ENCODE peak calls at places on chromosome 20, in nine cellular contexts. T, W, I, U, E, B, Y, D and V are unnamed samples. For H3K4me1, the result is how much of the 10 kb centered on the place peaks cover.

GRCh38 chr20:37226889-37227288 is 34.7 kb downstream of the GHRH start:
- DNase-seq in T (peak), W (no peak), I (no peak), U (no peak), E (no peak), B (peak), Y (peak), D (no peak), V (no peak)

GRCh38 chr20:63863798-63864544 is 1.1 kb upstream of the TPD52L2 start:
- DNase-seq in T (peak), W (peak), I (no peak), U (peak), E (peak), B (peak), Y (peak), D (peak), V (peak)

GRCh38 chr20:41436679-41437078 is 70.1 kb upstream of the EMILIN3 start:
- DNase-seq in T (no peak), W (peak), I (no peak), U (peak), E (no peak), B (no peak), Y (no peak), D (no peak), V (no peak)

GRCh38 chr20:23517719-23518118 is 26.8 kb downstream of the CST8 start:
- DNase-seq in T (no peak), W (no peak), I (no peak), U (no peak), E (no peak), B (no peak), Y (no peak), D (no peak), V (no peak)

GRCh38 chr20:16107172-16107870 is 465.9 kb downstream of the KIF16B start:
- DNase-seq in T (no peak), W (no peak), I (no peak), U (no peak), E (no peak), B (no peak), Y (no peak), D (no peak), V (peak)

GRCh38 chr20:51500311-51500710 is 42.2 kb downstream of the NFATC2 start:
- DNase-seq in T (no peak), W (peak), I (no peak), U (no peak), E (no peak), B (no peak), Y (no peak), D (no peak), V (no peak)

GRCh38 chr20:33653218-33653899 is 8.8 kb upstream of the C20orf144 start:
- DNase-seq in T (peak), W (peak), I (no peak), U (peak), E (peak), B (no peak), Y (no peak), D (peak), V (peak)

GRCh38 chr20:8305449-8305978 is 173.4 kb downstream of the PLCB1 start:
- DNase-seq in T (peak), W (peak), I (no peak), U (peak), E (peak), B (peak), Y (peak), D (peak), V (peak)

GRCh38 chr20:17315491-17316231 is 88.8 kb downstream of the PCSK2 start:
- DNase-seq in T (no peak), W (no peak), I (no peak), U (no peak), E (no peak), B (no peak), Y (no peak), D (no peak), V (no peak)

GRCh38 chr20:25360631-25361286 is 29.9 kb downstream of the ABHD12 start:
- DNase-seq in T (no peak), W (peak), I (no peak), U (peak), E (no peak), B (no peak), Y (no peak), D (no peak), V (peak)

GRCh38 chr20:24629668-24630067 is 160.2 kb downstream of the SYNDIG1 start:
- DNase-seq in T (no peak), W (no peak), I (no peak), U (peak), E (no peak), B (no peak), Y (no peak), D (no peak), V (peak)

GRCh38 chr20:60512436-60512835 is 554.2 kb downstream of the CDH26 start:
- DNase-seq in T (no peak), W (peak), I (no peak), U (no peak), E (no peak), B (no peak), Y (no peak), D (no peak), V (no peak)

GRCh38 chr20:38883081-38883980 is 42.9 kb upstream of the FAM83D start:
- DNase-seq in T (no peak), W (peak), I (no peak), U (no peak), E (peak), B (peak), Y (no peak), D (no peak), V (peak)

GRCh38 chr20:38195521-38195920 is 30.5 kb upstream of the TGM2 start:
- DNase-seq in T (no peak), W (no peak), I (no peak), U (no peak), E (no peak), B (no peak), Y (no peak), D (peak), V (no peak)

GRCh38 chr20:38700926-38701325 is 23.4 kb upstream of the SLC32A1 start:
- DNase-seq in T (no peak), W (no peak), I (no peak), U (no peak), E (no peak), B (no peak), Y (no peak), D (no peak), V (no peak)

GRCh38 chr20:5766085-5766764 is 16.0 kb downstream of the SHLD1 start:
- DNase-seq in T (no peak), W (no peak), I (no peak), U (no peak), E (no peak), B (no peak), Y (no peak), D (no peak), V (no peak)

GRCh38 chr20:51489611-51490010 is 52.9 kb downstream of the NFATC2 start:
- DNase-seq in T (no peak), W (peak), I (no peak), U (no peak), E (no peak), B (no peak), Y (no peak), D (no peak), V (no peak)

GRCh38 chr20:49054032-49054643 is 8.0 kb downstream of the CSE1L start:
- DNase-seq in T (no peak), W (no peak), I (no peak), U (no peak), E (no peak), B (no peak), Y (no peak), D (no peak), V (no peak)

GRCh38 chr20:9837634-9838033 is 1.2 kb downstream of the PAK5 start:
- DNase-seq in T (no peak), W (no peak), I (no peak), U (no peak), E (no peak), B (no peak), Y (no peak), D (no peak), V (no peak)

GRCh38 chr20:49887828-49888340 is 27.4 kb downstream of the SPATA2 start:
- DNase-seq in T (no peak), W (no peak), I (no peak), U (no peak), E (no peak), B (no peak), Y (no peak), D (no peak), V (no peak)

GRCh38 chr20:20362774-20363435 is 5.0 kb upstream of the INSM1 start:
- DNase-seq in T (no peak), W (peak), I (no peak), U (no peak), E (no peak), B (no peak), Y (no peak), D (no peak), V (peak)

GRCh38 chr20:52060794-52061714 is 130.5 kb downstream of the ZFP64 start:
- DNase-seq in T (no peak), W (peak), I (no peak), U (peak), E (no peak), B (no peak), Y (no peak), D (no peak), V (peak)

GRCh38 chr20:58518896-58519593 is 3.8 kb upstream of the APCDD1L start:
- DNase-seq in T (no peak), W (no peak), I (no peak), U (no peak), E (no peak), B (no peak), Y (no peak), D (no peak), V (no peak)

GRCh38 chr20:58855506-58856314 is 3.2 kb downstream of the GNAS start:
- DNase-seq in T (no peak), W (no peak), I (no peak), U (no peak), E (no peak), B (no peak), Y (no peak), D (no peak), V (no peak)

GRCh38 chr20:35131953-35132352 is 15.2 kb downstream of the EDEM2 start:
- DNase-seq in T (no peak), W (no peak), I (no peak), U (no peak), E (no peak), B (no peak), Y (no peak), D (no peak), V (no peak)

GRCh38 chr20:52129611-52130010 is 62.0 kb downstream of the ZFP64 start:
- DNase-seq in T (no peak), W (no peak), I (peak), U (peak), E (no peak), B (no peak), Y (no peak), D (no peak), V (no peak)

GRCh38 chr20:39960522-39961420 is 728.3 kb downstream of the MAFB start:
- DNase-seq in T (no peak), W (no peak), I (no peak), U (no peak), E (no peak), B (peak), Y (no peak), D (no peak), V (peak)

GRCh38 chr20:57131077-57131476 is 135.4 kb downstream of the BMP7 start:
- DNase-seq in T (no peak), W (no peak), I (no peak), U (no peak), E (no peak), B (no peak), Y (no peak), D (peak), V (no peak)

GRCh38 chr20:37734228-37734980 is 40.6 kb downstream of the CTNNBL1 start:
- DNase-seq in T (no peak), W (peak), I (no peak), U (no peak), E (no peak), B (no peak), Y (no peak), D (no peak), V (no peak)

GRCh38 chr20:34708621-34709043 is 4.5 kb downstream of the TP53INP2 start:
- DNase-seq in T (no peak), W (peak), I (no peak), U (peak), E (peak), B (peak), Y (peak), D (peak), V (peak)

DNA sequence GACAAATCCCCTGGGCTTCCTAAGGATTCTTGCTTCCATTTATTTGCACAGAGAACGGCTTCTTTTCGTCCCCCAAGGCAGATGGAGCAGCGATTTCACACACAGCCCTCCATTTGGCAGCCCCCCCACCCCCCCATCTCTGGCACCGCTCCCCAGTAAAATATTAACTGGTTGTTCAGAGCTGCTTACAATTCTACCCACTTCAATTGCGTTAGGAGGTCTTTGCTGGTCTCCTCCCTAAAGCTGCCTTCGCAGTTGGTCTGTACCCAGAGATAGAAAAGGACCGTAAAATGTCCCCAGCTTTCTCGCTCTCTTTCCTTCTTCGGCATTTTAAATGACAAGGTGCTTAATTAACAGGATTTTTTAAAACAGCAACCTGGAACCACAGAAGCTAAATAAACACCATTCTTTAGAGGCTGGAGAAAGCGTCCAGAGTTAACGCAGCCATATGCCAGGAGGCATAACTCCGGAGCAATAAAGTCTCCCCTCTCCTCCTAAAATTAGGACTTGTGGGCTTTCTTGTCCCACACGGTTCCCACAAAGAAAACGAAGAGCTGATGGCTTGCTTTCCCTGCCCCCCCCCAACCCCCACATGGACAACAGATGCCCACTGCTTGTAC is 1.7 kb upstream of the ZMYND8 start:
- DNase-seq in T (no peak), W (no peak), I (no peak), U (peak), E (no peak), B (no peak), Y (no peak), D (no peak), V (no peak)
- H3K4me1 ChIP-seq in T (half or more), W (half or more), I (half or more), U (half or more), E (half or more), B (half or more), Y (half or more), D (under half), V (under half)

DNA sequence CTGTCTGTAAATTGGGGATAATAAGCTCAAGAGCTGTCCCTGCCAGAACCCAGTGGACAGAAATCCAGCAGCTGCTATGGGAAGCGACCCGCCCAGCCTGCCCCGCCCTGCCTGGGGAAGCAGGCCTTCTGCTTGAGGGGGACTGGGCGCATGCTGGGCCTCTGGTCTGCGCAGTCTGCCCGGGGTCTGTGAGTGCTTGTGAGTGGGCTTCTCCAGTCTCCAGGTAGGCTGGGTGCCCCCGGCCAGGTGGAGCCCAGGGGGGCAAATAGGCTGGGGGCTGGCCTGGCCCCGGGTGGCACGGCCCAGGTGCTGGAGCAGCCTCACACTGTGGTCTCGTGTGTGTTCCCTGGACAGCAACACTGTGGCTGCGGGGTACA is 657 bp upstream of the RBBP8NL start:
- DNase-seq in T (no peak), W (no peak), I (no peak), U (no peak), E (no peak), B (no peak), Y (no peak), D (no peak), V (no peak)
- H3K4me3 ChIP-seq in T (no peak), W (no peak), I (no peak), U (no peak), E (no peak), B (no peak), Y (no peak), D (no peak), V (no peak)

GRCh38 chr20:45339084-45339483 is 9.1 kb downstream of the SDC4 start:
- DNase-seq in T (no peak), W (no peak), I (no peak), U (no peak), E (no peak), B (no peak), Y (no peak), D (no peak), V (no peak)
- H3K4me1 ChIP-seq in T (half or more), W (half or more), I (half or more), U (half or more), E (half or more), B (half or more), Y (half or more), D (under half), V (under half)

DNA sequence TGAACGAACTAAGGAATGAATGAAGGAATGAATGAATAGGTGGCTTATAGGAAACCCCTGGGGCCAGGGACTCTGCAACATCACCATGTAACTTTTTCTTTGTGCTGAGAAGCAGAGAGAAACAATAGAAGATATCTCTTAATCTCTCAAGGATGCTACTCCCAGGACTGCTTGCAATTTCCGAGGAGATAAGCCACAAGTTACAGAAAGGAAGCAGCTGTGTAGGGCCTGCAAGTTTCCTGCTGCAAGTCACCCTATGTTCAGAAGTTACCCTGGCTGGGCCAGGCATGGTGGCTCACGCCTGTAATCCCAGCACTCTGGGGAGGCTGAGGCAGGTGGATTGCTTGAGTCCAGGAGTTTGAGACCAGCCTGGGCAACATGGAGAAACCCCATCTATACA is 7.3 kb upstream of the MAVS start:
- DNase-seq in T (no peak), W (no peak), I (no peak), U (no peak), E (no peak), B (no peak), Y (no peak), D (no peak), V (no peak)
- H3K4me3 ChIP-seq in T (no peak), W (no peak), I (no peak), U (no peak), E (no peak), B (no peak), Y (no peak), D (no peak), V (no peak)

GRCh38 chr20:19121916-19122315 is 90.5 kb upstream of the SLC24A3 start:
- DNase-seq in T (no peak), W (no peak), I (no peak), U (no peak), E (no peak), B (no peak), Y (no peak), D (no peak), V (no peak)
- H3K4me1 ChIP-seq in T (under half), W (under half), I (under half), U (under half), E (under half), B (under half), Y (under half), D (under half), V (under half)

GRCh38 chr20:278607-279571 is 11.7 kb downstream of the C20orf96 start:
- DNase-seq in T (no peak), W (peak), I (no peak), U (no peak), E (no peak), B (peak), Y (no peak), D (peak), V (no peak)
- H3K4me3 ChIP-seq in T (no peak), W (peak), I (no peak), U (peak), E (peak), B (peak), Y (no peak), D (no peak), V (no peak)

GRCh38 chr20:53935353-53936084 is 134.9 kb downstream of the BCAS1 start:
- DNase-seq in T (no peak), W (no peak), I (no peak), U (peak), E (no peak), B (no peak), Y (no peak), D (no peak), V (no peak)
- H3K4me1 ChIP-seq in T (under half), W (under half), I (under half), U (under half), E (under half), B (under half), Y (half or more), D (under half), V (under half)